ENCODE peak calls at places on chromosomes 4 and X, in four cellular contexts. O, L, Q and W are unnamed samples.

GRCh38 chr4:56990109-56990508 is 11.4 kb downstream of the POLR2B start:
- DNase-seq in O (no peak), L (no peak), Q (no peak), W (peak; percentile 34)

GRCh38 chr4:165096776-165097175 is 15.9 kb downstream of the TMEM192 start:
- DNase-seq in Q (no peak), L (no peak), O (no peak), W (peak; percentile 35)

GRCh38 chr4:128859887-128860774 is 50.6 kb downstream of the JADE1 start:
- DNase-seq in Q (no peak), O (no peak), L (no peak), W (peak; percentile 65)

GRCh38 chr4:125041372-125041930 is 273.3 kb upstream of the FAT4 start:
- DNase-seq in Q (peak; percentile 36), O (no peak), L (no peak), W (no peak)

GRCh38 chr4:149047368-149047767 is 605.2 kb upstream of the NR3C2 start:
- DNase-seq in O (no peak), Q (no peak), L (no peak), W (no peak)

GRCh38 chrX:9440116-9440844 is 24.6 kb upstream of the TBL1X start:
- DNase-seq in Q (no peak), O (no peak), L (no peak), W (peak; percentile 19)

GRCh38 chrX:148530464-148531077 is 30.2 kb downstream of the AFF2 start:
- DNase-seq in L (no peak), O (no peak), Q (no peak), W (peak; percentile 9)

GRCh38 chr4:136699905-136700304 is 832.4 kb downstream of the PCDH18 start:
- DNase-seq in O (no peak), Q (no peak), L (no peak), W (no peak)

GRCh38 chrX:47178337-47178736 is 15.3 kb upstream of the UBA1 start:
- DNase-seq in L (no peak), Q (no peak), O (no peak), W (no peak)

GRCh38 chr4:140158234-140159030 is 4.4 kb upstream of the MAML3 start:
- DNase-seq in Q (no peak), L (no peak), O (peak; percentile 42), W (peak; percentile 30)

GRCh38 chr4:19694829-19695228 is 556.9 kb upstream of the SLIT2 start:
- DNase-seq in O (no peak), Q (no peak), L (no peak), W (no peak)

GRCh38 chr4:52173470-52174055 is 122.5 kb downstream of the SPATA18 start:
- DNase-seq in Q (no peak), O (no peak), L (no peak), W (peak; percentile 54)

GRCh38 chr4:7356667-7357295 is 77.9 kb downstream of the PSAPL1 start:
- DNase-seq in O (no peak), Q (no peak), L (no peak), W (no peak)

GRCh38 chrX:54711735-54712134 is 86.3 kb downstream of the ITIH6 start:
- DNase-seq in L (no peak), O (no peak), Q (no peak), W (no peak)

GRCh38 chr4:119209077-119209476 is 3.4 kb upstream of the USP53 start:
- DNase-seq in L (no peak), Q (peak; percentile 98), O (no peak), W (peak; percentile 97)

GRCh38 chrX:1291110-1291740 is 22.6 kb downstream of the CSF2RA start:
- DNase-seq in O (no peak), Q (no peak), L (no peak), W (no peak)

GRCh38 chr4:40763228-40763716 is 13.5 kb downstream of the NSUN7 start:
- DNase-seq in L (no peak), O (no peak), Q (peak; percentile 40), W (peak; percentile 52)

GRCh38 chrX:70262952-70263567 is 3.1 kb upstream of the P2RY4 start:
- DNase-seq in O (peak; percentile 61), L (no peak), Q (peak; percentile 54), W (peak; percentile 31)

GRCh38 chr4:120263623-120264022 is 197.0 kb upstream of the MAD2L1 start:
- DNase-seq in O (no peak), Q (no peak), L (no peak), W (no peak)

GRCh38 chrX:19382500-19383145 is 38.9 kb downstream of the PDHA1 start:
- DNase-seq in O (no peak), L (no peak), Q (peak; percentile 6), W (peak; percentile 25)

GRCh38 chr4:128986019-128986418 is 107.3 kb downstream of the SCLT1 start:
- DNase-seq in O (no peak), L (no peak), Q (no peak), W (no peak)

GRCh38 chr4:48225368-48226141 is 44.1 kb downstream of the TEC start:
- DNase-seq in O (no peak), L (no peak), Q (no peak), W (no peak)

GRCh38 chr4:16442296-16442695 is 216.0 kb upstream of the TAPT1 start:
- DNase-seq in Q (no peak), O (no peak), L (no peak), W (no peak)

GRCh38 chr4:14178421-14178820 is 550.9 kb upstream of the BOD1L1 start:
- DNase-seq in O (no peak), Q (peak; percentile 37), L (no peak), W (peak; percentile 61)

GRCh38 chrX:11629593-11630211 is 36.0 kb downstream of the ARHGAP6 start:
- DNase-seq in O (no peak), L (no peak), Q (peak; percentile 43), W (peak; percentile 53)

GRCh38 chrX:123291623-123292022 is 107.5 kb downstream of the GRIA3 start:
- DNase-seq in L (no peak), O (no peak), Q (no peak), W (peak; percentile 6)

GRCh38 chr4:82372502-82372873 is 1.3 kb downstream of the HNRNPD start:
- DNase-seq in L (no peak), Q (peak; percentile 41), O (peak; percentile 18), W (peak; percentile 47)

GRCh38 chrX:3026074-3026588 is 15.1 kb upstream of the ARSF start:
- DNase-seq in L (no peak), Q (peak; percentile 67), O (no peak), W (no peak)

GRCh38 chr4:131459430-131460101 is 1689.5 kb upstream of the PCDH10 start:
- DNase-seq in O (no peak), Q (no peak), L (no peak), W (no peak)

GRCh38 chr4:168605411-168605810 is 108.6 kb downstream of the PALLD start:
- DNase-seq in O (no peak), Q (peak; percentile 70), L (no peak), W (peak; percentile 71)